ENCODE peak calls at places on chromosomes 4 and X, in seven cellular contexts. One of them, this sample, is unnamed.

GRCh38 chr4:186485621-186486062 is 69.7 kb downstream of the MTNR1A start:
- DNase-seq in NCI-H345: no peak
- DNase-seq in psoas muscle: no peak
- DNase-seq in RKO: no peak
- DNase-seq in activated CD8-positive, alpha-beta T cell treated with anti-CD3 and anti-CD28 coated beads, Interleukin-2, amount 10 ng/mL, durations not matched to agents 7 days and 5 days: no peak
- DNase-seq in BE2C: peak
- DNase-seq in HCEC 1CT: no peak
- DNase-seq in this sample: peak

GRCh38 chr4:152115794-152116193 is 355.0 kb upstream of the GATB start:
- DNase-seq in NCI-H345: no peak
- DNase-seq in psoas muscle: no peak
- DNase-seq in RKO: no peak
- DNase-seq in activated CD8-positive, alpha-beta T cell treated with anti-CD3 and anti-CD28 coated beads, Interleukin-2, amount 10 ng/mL, durations not matched to agents 7 days and 5 days: peak
- DNase-seq in BE2C: no peak
- DNase-seq in HCEC 1CT: no peak
- DNase-seq in this sample: no peak

GRCh38 chr4:532588-533317 is 33.7 kb downstream of the PIGG start:
- DNase-seq in NCI-H345: no peak
- DNase-seq in psoas muscle: no peak
- DNase-seq in RKO: no peak
- DNase-seq in activated CD8-positive, alpha-beta T cell treated with anti-CD3 and anti-CD28 coated beads, Interleukin-2, amount 10 ng/mL, durations not matched to agents 7 days and 5 days: no peak
- DNase-seq in BE2C: peak
- DNase-seq in HCEC 1CT: no peak
- DNase-seq in this sample: peak

GRCh38 chr4:186808635-186809018 is 85.0 kb upstream of the FAT1 start:
- DNase-seq in NCI-H345: no peak
- DNase-seq in psoas muscle: no peak
- DNase-seq in RKO: peak
- DNase-seq in activated CD8-positive, alpha-beta T cell treated with anti-CD3 and anti-CD28 coated beads, Interleukin-2, amount 10 ng/mL, durations not matched to agents 7 days and 5 days: no peak
- DNase-seq in BE2C: no peak
- DNase-seq in HCEC 1CT: peak
- DNase-seq in this sample: peak

GRCh38 chr4:24214796-24215195 is 324.9 kb upstream of the PPARGC1A start:
- DNase-seq in NCI-H345: no peak
- DNase-seq in psoas muscle: no peak
- DNase-seq in RKO: no peak
- DNase-seq in activated CD8-positive, alpha-beta T cell treated with anti-CD3 and anti-CD28 coated beads, Interleukin-2, amount 10 ng/mL, durations not matched to agents 7 days and 5 days: no peak
- DNase-seq in BE2C: no peak
- DNase-seq in HCEC 1CT: no peak
- DNase-seq in this sample: no peak

GRCh38 chr4:2805712-2806391 is 13.0 kb downstream of the SH3BP2 start:
- DNase-seq in NCI-H345: no peak
- DNase-seq in psoas muscle: peak
- DNase-seq in RKO: no peak
- DNase-seq in activated CD8-positive, alpha-beta T cell treated with anti-CD3 and anti-CD28 coated beads, Interleukin-2, amount 10 ng/mL, durations not matched to agents 7 days and 5 days: no peak
- DNase-seq in BE2C: no peak
- DNase-seq in HCEC 1CT: no peak
- DNase-seq in this sample: no peak

GRCh38 chr4:5956285-5957021 is 61.8 kb downstream of the C4orf50 start:
- DNase-seq in NCI-H345: peak
- DNase-seq in psoas muscle: peak
- DNase-seq in RKO: no peak
- DNase-seq in activated CD8-positive, alpha-beta T cell treated with anti-CD3 and anti-CD28 coated beads, Interleukin-2, amount 10 ng/mL, durations not matched to agents 7 days and 5 days: no peak
- DNase-seq in BE2C: peak
- DNase-seq in HCEC 1CT: no peak
- DNase-seq in this sample: no peak

GRCh38 chrX:44903107-44903506 is 30.1 kb downstream of the KDM6A start:
- DNase-seq in NCI-H345: no peak
- DNase-seq in psoas muscle: no peak
- DNase-seq in RKO: peak
- DNase-seq in activated CD8-positive, alpha-beta T cell treated with anti-CD3 and anti-CD28 coated beads, Interleukin-2, amount 10 ng/mL, durations not matched to agents 7 days and 5 days: no peak
- DNase-seq in BE2C: no peak
- DNase-seq in HCEC 1CT: peak
- DNase-seq in this sample: peak

GRCh38 chr4:81736324-81736723 is 264.6 kb upstream of the RASGEF1B start:
- DNase-seq in NCI-H345: no peak
- DNase-seq in psoas muscle: no peak
- DNase-seq in RKO: no peak
- DNase-seq in activated CD8-positive, alpha-beta T cell treated with anti-CD3 and anti-CD28 coated beads, Interleukin-2, amount 10 ng/mL, durations not matched to agents 7 days and 5 days: no peak
- DNase-seq in BE2C: no peak
- DNase-seq in HCEC 1CT: no peak
- DNase-seq in this sample: no peak

GRCh38 chrX:102841706-102842003 is 95.4 kb upstream of the RAB40AL start:
- DNase-seq in NCI-H345: no peak
- DNase-seq in psoas muscle: no peak
- DNase-seq in RKO: no peak
- DNase-seq in activated CD8-positive, alpha-beta T cell treated with anti-CD3 and anti-CD28 coated beads, Interleukin-2, amount 10 ng/mL, durations not matched to agents 7 days and 5 days: no peak
- DNase-seq in BE2C: no peak
- DNase-seq in HCEC 1CT: no peak
- DNase-seq in this sample: no peak

GRCh38 chr4:145876531-145877180 is 62.0 kb downstream of the ZNF827 start:
- DNase-seq in NCI-H345: no peak
- DNase-seq in psoas muscle: no peak
- DNase-seq in RKO: no peak
- DNase-seq in activated CD8-positive, alpha-beta T cell treated with anti-CD3 and anti-CD28 coated beads, Interleukin-2, amount 10 ng/mL, durations not matched to agents 7 days and 5 days: no peak
- DNase-seq in BE2C: no peak
- DNase-seq in HCEC 1CT: no peak
- DNase-seq in this sample: no peak

GRCh38 chr4:142088906-142089305 is 452.5 kb downstream of the IL15 start:
- DNase-seq in NCI-H345: no peak
- DNase-seq in psoas muscle: no peak
- DNase-seq in RKO: no peak
- DNase-seq in activated CD8-positive, alpha-beta T cell treated with anti-CD3 and anti-CD28 coated beads, Interleukin-2, amount 10 ng/mL, durations not matched to agents 7 days and 5 days: no peak
- DNase-seq in BE2C: no peak
- DNase-seq in HCEC 1CT: no peak
- DNase-seq in this sample: no peak

GRCh38 chr4:159027535-159027934 is 75.3 kb upstream of the RAPGEF2 start:
- DNase-seq in NCI-H345: no peak
- DNase-seq in psoas muscle: no peak
- DNase-seq in RKO: no peak
- DNase-seq in activated CD8-positive, alpha-beta T cell treated with anti-CD3 and anti-CD28 coated beads, Interleukin-2, amount 10 ng/mL, durations not matched to agents 7 days and 5 days: no peak
- DNase-seq in BE2C: no peak
- DNase-seq in HCEC 1CT: peak
- DNase-seq in this sample: no peak

GRCh38 chrX:21735038-21735752 is 22.7 kb downstream of the SMPX start:
- DNase-seq in NCI-H345: no peak
- DNase-seq in psoas muscle: no peak
- DNase-seq in RKO: no peak
- DNase-seq in activated CD8-positive, alpha-beta T cell treated with anti-CD3 and anti-CD28 coated beads, Interleukin-2, amount 10 ng/mL, durations not matched to agents 7 days and 5 days: no peak
- DNase-seq in BE2C: no peak
- DNase-seq in HCEC 1CT: no peak
- DNase-seq in this sample: no peak

GRCh38 chr4:97646997-97647396 is 496.3 kb downstream of the STPG2 start:
- DNase-seq in NCI-H345: no peak
- DNase-seq in psoas muscle: no peak
- DNase-seq in RKO: no peak
- DNase-seq in activated CD8-positive, alpha-beta T cell treated with anti-CD3 and anti-CD28 coated beads, Interleukin-2, amount 10 ng/mL, durations not matched to agents 7 days and 5 days: no peak
- DNase-seq in BE2C: peak
- DNase-seq in HCEC 1CT: no peak
- DNase-seq in this sample: no peak

GRCh38 chrX:47649781-47650163 is 591 bp downstream of the ELK1 start:
- DNase-seq in NCI-H345: no peak
- DNase-seq in psoas muscle: no peak
- DNase-seq in RKO: peak
- DNase-seq in activated CD8-positive, alpha-beta T cell treated with anti-CD3 and anti-CD28 coated beads, Interleukin-2, amount 10 ng/mL, durations not matched to agents 7 days and 5 days: no peak
- DNase-seq in BE2C: no peak
- DNase-seq in HCEC 1CT: no peak
- DNase-seq in this sample: no peak

GRCh38 chr4:105951198-105951597 is 55.9 kb downstream of the NPNT start:
- DNase-seq in NCI-H345: no peak
- DNase-seq in psoas muscle: no peak
- DNase-seq in RKO: no peak
- DNase-seq in activated CD8-positive, alpha-beta T cell treated with anti-CD3 and anti-CD28 coated beads, Interleukin-2, amount 10 ng/mL, durations not matched to agents 7 days and 5 days: no peak
- DNase-seq in BE2C: no peak
- DNase-seq in HCEC 1CT: no peak
- DNase-seq in this sample: no peak

GRCh38 chr4:119205690-119206089 is 6.8 kb upstream of the USP53 start:
- DNase-seq in NCI-H345: no peak
- DNase-seq in psoas muscle: no peak
- DNase-seq in RKO: no peak
- DNase-seq in activated CD8-positive, alpha-beta T cell treated with anti-CD3 and anti-CD28 coated beads, Interleukin-2, amount 10 ng/mL, durations not matched to agents 7 days and 5 days: no peak
- DNase-seq in BE2C: no peak
- DNase-seq in HCEC 1CT: no peak
- DNase-seq in this sample: no peak

GRCh38 chr4:139560396-139561084 is 4.5 kb upstream of the SETD7 start:
- DNase-seq in NCI-H345: no peak
- DNase-seq in psoas muscle: no peak
- DNase-seq in RKO: no peak
- DNase-seq in activated CD8-positive, alpha-beta T cell treated with anti-CD3 and anti-CD28 coated beads, Interleukin-2, amount 10 ng/mL, durations not matched to agents 7 days and 5 days: peak
- DNase-seq in BE2C: peak
- DNase-seq in HCEC 1CT: no peak
- DNase-seq in this sample: no peak

GRCh38 chrX:1390621-1391369 is 1.1 kb downstream of the SLC25A6 start:
- DNase-seq in NCI-H345: no peak
- DNase-seq in psoas muscle: peak
- DNase-seq in RKO: peak
- DNase-seq in activated CD8-positive, alpha-beta T cell treated with anti-CD3 and anti-CD28 coated beads, Interleukin-2, amount 10 ng/mL, durations not matched to agents 7 days and 5 days: no peak
- DNase-seq in BE2C: no peak
- DNase-seq in HCEC 1CT: no peak
- DNase-seq in this sample: no peak

GRCh38 chrX:44459501-44459900 is 83.2 kb downstream of the FUNDC1 start:
- DNase-seq in NCI-H345: no peak
- DNase-seq in psoas muscle: no peak
- DNase-seq in RKO: no peak
- DNase-seq in activated CD8-positive, alpha-beta T cell treated with anti-CD3 and anti-CD28 coated beads, Interleukin-2, amount 10 ng/mL, durations not matched to agents 7 days and 5 days: no peak
- DNase-seq in BE2C: no peak
- DNase-seq in HCEC 1CT: no peak
- DNase-seq in this sample: no peak